ENCODE peak calls at places on chromosome 21, in ten cellular contexts. W is Peyer's patch, M is adrenal gland, N is heart left ventricle, E is ovary, C is stomach, U is HCT116, K is A549, Y is tibial nerve, Z is endothelial cell of umbilical vein. P is an unnamed sample.

GRCh38 chr21:25566645-25567044 is 40.6 kb downstream of the MRPL39 start:
- DNase-seq in W (no peak), M (no peak), N (no peak), E (no peak), C (no peak), U (no peak), K (no peak), Y (no peak), Z (no peak), P (no peak)

GRCh38 chr21:35619184-35619583 is 441.1 kb downstream of the SETD4 start:
- DNase-seq in W (no peak), M (no peak), N (no peak), E (no peak), C (no peak), U (no peak), K (no peak), Y (no peak), Z (peak; percentile 6), P (no peak)

GRCh38 chr21:28639742-28640141 is 352.9 kb downstream of the LTN1 start:
- DNase-seq in W (no peak), M (no peak), N (no peak), E (no peak), C (no peak), U (no peak), K (no peak), Y (no peak), Z (no peak), P (no peak)

GRCh38 chr21:40052276-40052675 is 185.0 kb downstream of the PCP4 start:
- DNase-seq in W (no peak), M (no peak), N (no peak), E (no peak), C (no peak), U (no peak), K (no peak), Y (no peak), Z (no peak), P (no peak)

GRCh38 chr21:20258542-20258941 is 739.7 kb upstream of the NCAM2 start:
- DNase-seq in W (no peak), M (no peak), N (no peak), E (no peak), C (no peak), U (no peak), K (no peak), Y (no peak), Z (no peak), P (no peak)

GRCh38 chr21:35849131-35849530 is 211.2 kb downstream of the SETD4 start:
- DNase-seq in W (no peak), M (no peak), N (no peak), E (no peak), C (no peak), U (no peak), K (no peak), Y (no peak), Z (peak; percentile 38), P (peak; percentile 47)

GRCh38 chr21:45997205-45997494 is 15.6 kb downstream of the COL6A1 start:
- DNase-seq in W (no peak), M (peak; percentile 1), N (peak; percentile 38), E (no peak), C (no peak), U (no peak), K (no peak), Y (no peak), Z (no peak), P (peak; percentile 12)

GRCh38 chr21:46553993-46554392 is 50.9 kb downstream of the S100B start:
- DNase-seq in W (no peak), M (no peak), N (no peak), E (no peak), C (no peak), U (no peak), K (no peak), Y (no peak), Z (no peak), P (no peak)

GRCh38 chr21:33299181-33299752 is 25.5 kb upstream of the IFNAR1 start:
- DNase-seq in W (no peak), M (no peak), N (no peak), E (no peak), C (no peak), U (no peak), K (no peak), Y (no peak), Z (no peak), P (no peak)

GRCh38 chr21:18248171-18248570 is 3.5 kb downstream of the CHODL start:
- DNase-seq in W (no peak), M (no peak), N (no peak), E (no peak), C (no peak), U (no peak), K (no peak), Y (no peak), Z (no peak), P (no peak)
- H3K27ac ChIP-seq in W (no peak overlapping the region), M (no peak overlapping the region), N (no peak overlapping the region), E (no peak overlapping the region), C (no peak overlapping the region), U (no peak overlapping the region), K (no peak overlapping the region), Y (no peak overlapping the region), Z (no peak overlapping the region), P (no peak overlapping the region)

GRCh38 chr21:38805282-38806152 is at the start of gene ETS2:
- DNase-seq in W (peak; percentile 94), M (peak; percentile 91), N (peak; percentile 96), E (peak; percentile 91), C (peak; percentile 90), U (peak; percentile 87), K (peak; percentile 56), Y (peak; percentile 57), Z (peak; percentile 81), P (peak; percentile 88)
- TF ChIP-seq POLR2A in W (peak; percentile 96), M (peak; percentile 93), N (peak; percentile 93), E (peak; percentile 89), C (no peak), U (peak; percentile 83), K (peak; percentile 89), Y (peak; percentile 83), Z (peak; percentile 85), P (peak; percentile 41)

GRCh38 chr21:42233067-42233981 is 14.4 kb downstream of the ABCG1 start:
- DNase-seq in W (peak; percentile 89), M (peak; percentile 88), N (peak; percentile 83), E (peak; percentile 42), C (peak; percentile 62), U (no peak), K (no peak), Y (peak; percentile 60), Z (peak; percentile 86), P (peak; percentile 67)
- H3K27ac ChIP-seq in W (peak overlapping the region; percentile 86), M (peak overlapping the region; percentile 66), N (peak overlapping the region; percentile 84), E (no peak overlapping the region), C (peak overlapping the region; percentile 91), U (peak overlapping the region; percentile 8), K (peak overlapping the region; percentile 74), Y (peak overlapping the region; percentile 62), Z (peak overlapping the region; percentile 74), P (peak overlapping the region; percentile 57)

DNA sequence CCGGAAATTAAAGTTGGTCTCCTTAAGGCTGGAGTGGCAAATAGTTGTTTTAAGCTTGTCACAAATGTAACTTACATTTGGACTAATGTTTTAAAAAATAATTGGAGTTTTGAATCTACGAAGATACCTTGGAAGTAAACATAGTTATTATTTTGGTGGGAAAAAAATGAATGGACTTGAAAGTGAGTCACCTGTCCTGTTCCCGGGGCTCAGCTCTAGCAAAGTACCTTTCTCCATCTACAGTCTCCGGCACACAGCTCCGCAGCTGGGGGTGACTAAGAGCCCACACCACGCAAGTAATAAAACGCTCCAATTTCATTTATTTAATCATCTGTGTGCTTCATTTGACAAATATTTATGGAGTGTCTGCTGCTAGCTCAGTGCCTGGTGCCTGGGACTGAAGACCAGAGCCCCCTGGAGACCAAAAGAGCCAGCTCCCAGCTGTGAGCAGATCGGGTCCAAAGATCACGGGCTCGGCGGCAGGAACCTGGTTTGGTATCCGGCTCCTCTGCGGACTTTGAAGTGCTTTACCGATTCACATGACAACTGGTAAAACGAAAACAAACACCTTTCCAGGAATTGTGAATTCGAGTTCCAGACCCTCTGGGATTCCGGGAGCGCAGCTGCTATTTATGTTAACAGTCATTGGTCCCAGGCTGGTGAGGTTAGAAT is 1.7 kb upstream of the RIPK4 start:
- DNase-seq in W (peak; percentile 89), M (no peak), N (no peak), E (no peak), C (peak; percentile 78), U (peak; percentile 32), K (no peak), Y (no peak), Z (peak; percentile 26), P (no peak)
- TF ChIP-seq POLR2A in W (peak; percentile 75), M (no peak), N (no peak), E (no peak), C (no peak), U (no peak), K (no peak), Y (no peak), Z (no peak), P (no peak)

GRCh38 chr21:44962481-44962966 is 22.7 kb downstream of the SLX9 start:
- DNase-seq in W (no peak), M (no peak), N (peak; percentile 27), E (no peak), C (no peak), U (no peak), K (no peak), Y (no peak), Z (peak; percentile 97), P (no peak)

GRCh38 chr21:44957901-44958451 is 18.1 kb downstream of the SLX9 start:
- DNase-seq in W (no peak), M (no peak), N (no peak), E (no peak), C (no peak), U (no peak), K (no peak), Y (no peak), Z (no peak), P (no peak)

GRCh38 chr21:44959376-44960091 is 19.7 kb downstream of the SLX9 start:
- DNase-seq in W (no peak), M (no peak), N (peak; percentile 52), E (no peak), C (no peak), U (no peak), K (no peak), Y (no peak), Z (no peak), P (no peak)

GRCh38 chr21:44958471-44959191 is 18.8 kb downstream of the SLX9 start:
- DNase-seq in W (peak; percentile 67), M (peak; percentile 87), N (peak; percentile 88), E (peak; percentile 95), C (peak; percentile 48), U (no peak), K (no peak), Y (peak; percentile 65), Z (peak; percentile 95), P (peak; percentile 81)

DNA sequence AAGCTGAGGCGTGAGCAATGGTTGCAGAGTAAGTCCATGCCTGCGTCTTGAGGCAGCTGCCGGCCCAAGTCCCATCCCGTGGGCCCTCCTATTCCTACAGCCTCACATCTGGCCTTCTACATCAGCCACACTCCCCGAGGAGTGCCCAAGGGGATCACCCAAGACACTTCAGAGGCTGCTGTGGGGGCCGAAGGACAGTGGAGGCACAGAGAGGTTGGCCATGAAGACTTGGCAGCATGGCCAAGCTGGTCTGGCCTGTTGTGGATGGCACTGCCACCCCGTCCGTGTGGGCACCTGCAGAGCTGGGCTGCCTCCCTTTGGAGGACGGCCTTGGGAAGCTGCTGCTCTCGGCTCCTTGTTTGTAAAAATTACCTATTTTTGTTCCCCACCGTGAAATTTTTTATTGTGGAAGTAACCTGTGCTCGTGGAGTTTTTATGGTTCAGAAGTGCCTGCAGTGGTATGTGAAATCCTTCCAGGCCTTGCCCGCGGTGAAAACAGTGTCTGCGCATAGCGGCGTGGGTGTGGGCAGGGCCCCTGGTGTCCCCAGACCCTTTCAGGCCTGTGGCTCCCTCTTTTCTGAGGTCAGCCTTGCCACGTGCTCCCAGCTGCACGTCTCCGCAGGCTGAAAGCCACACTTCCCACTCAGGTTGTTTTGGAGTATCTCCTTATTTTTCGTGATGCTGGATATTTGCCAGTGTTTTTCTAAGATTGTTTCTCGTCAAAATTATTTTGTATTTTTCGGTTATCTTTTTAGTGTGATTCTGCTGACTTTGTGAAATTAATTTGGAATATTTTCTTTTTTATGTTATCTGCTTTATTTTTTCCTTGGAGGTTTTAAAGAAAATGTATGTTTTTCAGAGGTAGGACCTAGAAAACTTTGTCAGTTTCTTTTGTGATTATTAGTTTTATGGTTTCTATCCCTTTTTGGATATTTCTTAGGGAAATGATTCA is 20.6 kb downstream of the SLX9 start:
- DNase-seq in W (no peak), M (no peak), N (peak; percentile 44), E (no peak), C (no peak), U (no peak), K (no peak), Y (no peak), Z (no peak), P (no peak)
- H3K27ac ChIP-seq in W (peak overlapping the region; percentile 78), M (no peak overlapping the region), N (peak overlapping the region; percentile 81), E (peak overlapping the region; percentile 13), C (peak overlapping the region; percentile 83), U (no peak overlapping the region), K (no peak overlapping the region), Y (no peak overlapping the region), Z (peak overlapping the region; percentile 25), P (no peak overlapping the region)

P was measured in testis.